ENCODE peak calls at places on chromosomes 3 and 15, in six cellular contexts. A is epithelial cell of esophagus, V is A549, T is cardiac fibroblast, S is Peyer's patch, M is neural crest cell. W is an unnamed sample.

GRCh38 chr15:82197734-82198594 is 64.6 kb downstream of the EFL1 start:
- DNase-seq in A (peak), V (peak), T (peak), S (peak), M (peak), W (peak)

GRCh38 chr3:150681037-150681436 is 22.7 kb downstream of the ERICH6 start:
- DNase-seq in A (no peak), V (no peak), T (no peak), S (no peak), M (no peak), W (no peak)

GRCh38 chr15:100525894-100526512 is 2.7 kb downstream of the CERS3 start:
- DNase-seq in A (no peak), V (no peak), T (peak), S (no peak), M (no peak), W (no peak)

GRCh38 chr3:135915206-135915605 is 50.3 kb upstream of the PPP2R3A start:
- DNase-seq in A (peak), V (no peak), T (no peak), S (no peak), M (no peak), W (no peak)

GRCh38 chr3:52396011-52396906 is 48.6 kb downstream of the SEMA3G start:
- DNase-seq in A (no peak), V (no peak), T (no peak), S (no peak), M (no peak), W (peak)

GRCh38 chr3:131036986-131037385 is 10.3 kb downstream of the NEK11 start:
- DNase-seq in A (no peak), V (no peak), T (peak), S (no peak), M (no peak), W (no peak)

GRCh38 chr3:70999730-71000129 is 583.8 kb downstream of the FOXP1 start:
- DNase-seq in A (peak), V (no peak), T (peak), S (no peak), M (no peak), W (no peak)

GRCh38 chr3:122754867-122755835 is 38.5 kb downstream of the HSPBAP1 start:
- DNase-seq in A (peak), V (peak), T (peak), S (peak), M (no peak), W (peak)

GRCh38 chr15:61946778-61947177 is 113.5 kb downstream of the VPS13C start:
- DNase-seq in A (peak), V (no peak), T (peak), S (no peak), M (no peak), W (no peak)

GRCh38 chr3:49867400-49867799 is 2.3 kb downstream of the CAMKV start:
- DNase-seq in A (no peak), V (no peak), T (no peak), S (no peak), M (no peak), W (no peak)

GRCh38 chr3:112407214-112407887 is 74.4 kb downstream of the CD200 start:
- DNase-seq in A (no peak), V (no peak), T (no peak), S (no peak), M (no peak), W (no peak)

GRCh38 chr3:44661189-44661588 is 12.7 kb downstream of the ZNF35 start:
- DNase-seq in A (peak), V (peak), T (no peak), S (no peak), M (no peak), W (no peak)

GRCh38 chr15:83983634-83984458 is 251.7 kb upstream of the GOLGA6L4 start:
- DNase-seq in A (no peak), V (no peak), T (no peak), S (no peak), M (no peak), W (no peak)

GRCh38 chr3:33229947-33230346 is 11.3 kb upstream of the SUSD5 start:
- DNase-seq in A (no peak), V (no peak), T (no peak), S (no peak), M (no peak), W (no peak)

GRCh38 chr3:33231755-33232465 is 13.3 kb upstream of the SUSD5 start:
- DNase-seq in A (no peak), V (no peak), T (no peak), S (no peak), M (no peak), W (no peak)

GRCh38 chr3:33236005-33236404 is 17.4 kb upstream of the SUSD5 start:
- DNase-seq in A (no peak), V (no peak), T (no peak), S (no peak), M (no peak), W (no peak)

GRCh38 chr3:33237439-33237838 is 18.8 kb upstream of the SUSD5 start:
- DNase-seq in A (no peak), V (no peak), T (no peak), S (no peak), M (no peak), W (no peak)

GRCh38 chr3:33233884-33234283 is 15.3 kb upstream of the SUSD5 start:
- DNase-seq in A (no peak), V (no peak), T (no peak), S (no peak), M (no peak), W (no peak)
- TF ChIP-seq CTCF in A (no peak), V (no peak), T (no peak), S (no peak), M (no peak), W (no peak)

DNA sequence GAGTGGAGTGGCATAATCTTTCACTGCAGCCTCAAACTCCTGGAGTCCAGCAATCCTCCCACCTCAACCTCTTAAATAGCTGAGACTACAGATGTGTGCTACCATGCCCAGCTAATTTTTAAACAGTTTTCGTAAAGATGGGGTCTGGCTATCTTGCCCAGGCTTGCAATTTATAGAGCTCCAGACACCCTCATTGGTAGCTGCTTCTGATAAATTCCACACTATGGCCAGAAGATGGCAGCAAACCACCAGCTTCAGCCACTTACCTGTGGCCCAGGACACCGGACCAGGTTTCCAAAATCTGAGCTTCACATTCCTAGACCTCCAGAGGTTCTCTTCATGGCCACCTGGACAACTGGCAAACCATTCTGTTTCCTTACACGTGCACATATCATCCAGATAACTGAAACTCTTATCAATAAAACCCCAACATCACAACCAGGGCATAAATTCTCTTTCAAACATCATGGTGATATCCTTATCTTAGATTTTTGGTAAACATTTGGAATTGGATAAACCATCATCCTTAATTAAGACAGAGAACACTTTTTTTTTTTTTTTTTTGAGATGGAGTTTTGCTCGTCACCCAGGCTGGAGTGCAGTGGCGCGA is 28.9 kb downstream of the FBXW12 start:
- DNase-seq in A (peak), V (peak), T (peak), S (peak), M (no peak), W (no peak)
- TF ChIP-seq CTCF in A (peak), V (peak), T (peak), S (peak), M (peak), W (peak)

GRCh38 chr3:154324919-154325318 is 632 bp upstream of the DHX36 start:
- DNase-seq in A (no peak), V (peak), T (no peak), S (no peak), M (no peak), W (no peak)

GRCh38 chr3:154327871-154328270 is 3.6 kb upstream of the DHX36 start:
- DNase-seq in A (no peak), V (no peak), T (no peak), S (no peak), M (no peak), W (no peak)

GRCh38 chr3:154323921-154324738 is at the start of gene DHX36:
- DNase-seq in A (peak), V (peak), T (peak), S (peak), M (peak), W (peak)
- TF ChIP-seq CTCF in A (no peak), V (no peak), T (no peak), S (no peak), M (no peak), W (no peak)

GRCh38 chr15:88470625-88471372 is 3.3 kb downstream of the MRPS11 start:
- DNase-seq in A (no peak), V (no peak), T (no peak), S (no peak), M (no peak), W (no peak)
- TF ChIP-seq CTCF in A (no peak), V (no peak), T (no peak), S (peak), M (peak), W (no peak)

GRCh38 chr3:158782283-158782682 is 19.6 kb upstream of the MFSD1 start:
- DNase-seq in A (no peak), V (no peak), T (no peak), S (no peak), M (no peak), W (no peak)

GRCh38 chr3:158777171-158777873 is 24.5 kb upstream of the MFSD1 start:
- DNase-seq in A (no peak), V (no peak), T (peak), S (no peak), M (no peak), W (no peak)

GRCh38 chr3:158781859-158782258 is 20.0 kb upstream of the MFSD1 start:
- DNase-seq in A (no peak), V (no peak), T (no peak), S (no peak), M (no peak), W (no peak)

GRCh38 chr3:158783051-158783450 is 18.8 kb upstream of the MFSD1 start:
- DNase-seq in A (no peak), V (no peak), T (no peak), S (no peak), M (no peak), W (no peak)

GRCh38 chr3:158780795-158781590 is 20.9 kb upstream of the MFSD1 start:
- DNase-seq in A (no peak), V (no peak), T (peak), S (no peak), M (no peak), W (no peak)
- TF ChIP-seq CTCF in A (no peak), V (no peak), T (no peak), S (no peak), M (no peak), W (no peak)

GRCh38 chr3:79737530-79737929 is 30.3 kb downstream of the ROBO1 start:
- DNase-seq in A (no peak), V (no peak), T (no peak), S (no peak), M (no peak), W (no peak)
- TF ChIP-seq CTCF in A (no peak), V (no peak), T (no peak), S (no peak), M (no peak), W (no peak)

W was measured in CD14-positive monocyte.